ENCODE peak calls at places on chromosomes 7 and 10, in four cellular contexts. One of them, this sample, is unnamed. For H3K4me1, the result is how much of the 10 kb centered on the place peaks cover.

GRCh38 chr7:28155964-28156363 is 24.6 kb downstream of the JAZF1 start:
- DNase-seq in heart left ventricle: no peak
- DNase-seq in cardiac muscle cell: peak
- DNase-seq in mammary epithelial cell: peak
- DNase-seq in this sample: no peak

GRCh38 chr10:34528320-34528719 is 286.8 kb downstream of the PARD3 start:
- DNase-seq in heart left ventricle: no peak
- DNase-seq in cardiac muscle cell: peak
- DNase-seq in mammary epithelial cell: peak
- DNase-seq in this sample: peak

GRCh38 chr7:32228601-32229000 is 158.4 kb upstream of the PDE1C start:
- DNase-seq in heart left ventricle: no peak
- DNase-seq in cardiac muscle cell: no peak
- DNase-seq in mammary epithelial cell: no peak
- DNase-seq in this sample: no peak

GRCh38 chr10:6314620-6315205 is 112.0 kb downstream of the PFKFB3 start:
- DNase-seq in heart left ventricle: no peak
- DNase-seq in cardiac muscle cell: no peak
- DNase-seq in mammary epithelial cell: no peak
- DNase-seq in this sample: no peak

GRCh38 chr10:130921461-130921860 is 390.1 kb downstream of the TCERG1L start:
- DNase-seq in heart left ventricle: no peak
- DNase-seq in cardiac muscle cell: no peak
- DNase-seq in mammary epithelial cell: no peak
- DNase-seq in this sample: no peak

GRCh38 chr10:109913351-109913902 is 9.9 kb downstream of the XPNPEP1 start:
- DNase-seq in heart left ventricle: no peak
- DNase-seq in cardiac muscle cell: no peak
- DNase-seq in mammary epithelial cell: no peak
- DNase-seq in this sample: no peak

GRCh38 chr10:77537720-77538373 is 99.8 kb downstream of the KCNMA1 start:
- DNase-seq in heart left ventricle: no peak
- DNase-seq in cardiac muscle cell: peak
- DNase-seq in mammary epithelial cell: no peak
- DNase-seq in this sample: no peak

GRCh38 chr7:153518201-153518984 is 533.8 kb upstream of the DPP6 start:
- DNase-seq in heart left ventricle: no peak
- DNase-seq in cardiac muscle cell: no peak
- DNase-seq in mammary epithelial cell: peak
- DNase-seq in this sample: no peak

GRCh38 chr7:95871078-95871848 is 98.9 kb downstream of the DYNC1I1 start:
- DNase-seq in heart left ventricle: no peak
- DNase-seq in cardiac muscle cell: peak
- DNase-seq in mammary epithelial cell: peak
- DNase-seq in this sample: peak

GRCh38 chr7:73829921-73830617 is 727 bp upstream of the CLDN4 start:
- DNase-seq in heart left ventricle: peak
- DNase-seq in cardiac muscle cell: no peak
- DNase-seq in mammary epithelial cell: no peak
- DNase-seq in this sample: no peak

GRCh38 chr7:30329706-30330105 is 45.3 kb downstream of the ZNRF2 start:
- DNase-seq in heart left ventricle: no peak
- DNase-seq in cardiac muscle cell: no peak
- DNase-seq in mammary epithelial cell: no peak
- DNase-seq in this sample: no peak

GRCh38 chr10:6669269-6669859 is 89.3 kb upstream of the PRKCQ start:
- DNase-seq in heart left ventricle: no peak
- DNase-seq in cardiac muscle cell: peak
- DNase-seq in mammary epithelial cell: peak
- DNase-seq in this sample: peak

GRCh38 chr7:99576251-99576650 is 17.8 kb downstream of the ZNF655 start:
- DNase-seq in heart left ventricle: no peak
- DNase-seq in cardiac muscle cell: no peak
- DNase-seq in mammary epithelial cell: no peak
- DNase-seq in this sample: no peak

DNA sequence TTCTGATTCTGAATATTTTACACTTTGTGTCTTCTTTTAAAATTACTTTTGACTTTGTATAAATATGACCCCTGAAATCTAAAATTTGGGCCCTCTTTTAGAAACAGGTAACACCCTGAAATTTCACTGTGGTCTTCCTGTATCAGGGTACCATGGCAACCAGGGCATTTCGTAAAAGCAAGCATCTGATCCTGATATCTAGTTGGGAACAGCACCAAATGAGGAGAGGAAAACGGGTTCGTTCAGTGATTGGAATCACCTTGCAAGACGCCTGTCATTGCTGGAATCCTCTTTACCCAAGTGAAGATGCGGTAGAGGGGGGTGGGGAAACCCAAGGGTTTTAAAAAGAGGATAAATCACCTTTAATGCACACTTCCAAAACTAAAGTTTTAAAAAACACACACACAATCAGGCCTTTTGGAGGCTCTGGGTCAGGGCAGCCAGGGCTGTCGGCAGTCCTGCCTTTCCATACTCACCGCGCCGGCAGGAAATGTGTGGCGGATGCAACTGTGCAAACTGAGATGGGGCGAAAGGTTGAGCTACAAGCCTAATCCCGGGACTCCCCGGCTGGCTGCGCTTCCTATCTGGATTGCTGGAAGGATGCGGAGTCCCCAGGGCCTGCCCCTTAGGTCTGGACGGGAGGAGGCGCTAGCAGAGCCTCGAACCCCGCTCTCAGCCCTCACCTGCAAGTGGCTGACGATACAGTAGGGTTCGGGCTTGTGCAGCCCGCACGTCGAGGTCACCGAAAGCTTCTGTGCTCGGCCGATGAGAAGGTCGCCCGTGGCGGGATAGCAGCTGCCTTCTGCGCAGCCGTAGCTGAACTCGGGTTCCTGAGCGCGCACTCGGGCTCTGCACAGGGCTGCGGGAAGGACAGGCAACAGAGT is 1.8 kb downstream of the LAMB1 start:
- DNase-seq in heart left ventricle: no peak
- DNase-seq in cardiac muscle cell: peak
- DNase-seq in mammary epithelial cell: peak
- DNase-seq in this sample: peak
- TF ChIP-seq CTCF in heart left ventricle: no peak
- TF ChIP-seq CTCF in cardiac muscle cell: peak
- TF ChIP-seq CTCF in mammary epithelial cell: no peak
- TF ChIP-seq CTCF in this sample: no peak

GRCh38 chr7:116672596-116673503 is 854 bp downstream of the MET start:
- DNase-seq in heart left ventricle: no peak
- DNase-seq in cardiac muscle cell: peak
- DNase-seq in mammary epithelial cell: peak
- DNase-seq in this sample: peak

GRCh38 chr7:116670409-116671036 is 1.5 kb upstream of the MET start:
- DNase-seq in heart left ventricle: no peak
- DNase-seq in cardiac muscle cell: no peak
- DNase-seq in mammary epithelial cell: peak
- DNase-seq in this sample: no peak

GRCh38 chr7:116671681-116672595 is at the start of gene MET:
- DNase-seq in heart left ventricle: peak
- DNase-seq in cardiac muscle cell: peak
- DNase-seq in mammary epithelial cell: peak
- DNase-seq in this sample: peak

GRCh38 chr7:116669769-116670168 is 2.2 kb upstream of the MET start:
- DNase-seq in heart left ventricle: no peak
- DNase-seq in cardiac muscle cell: no peak
- DNase-seq in mammary epithelial cell: no peak
- DNase-seq in this sample: no peak

DNA sequence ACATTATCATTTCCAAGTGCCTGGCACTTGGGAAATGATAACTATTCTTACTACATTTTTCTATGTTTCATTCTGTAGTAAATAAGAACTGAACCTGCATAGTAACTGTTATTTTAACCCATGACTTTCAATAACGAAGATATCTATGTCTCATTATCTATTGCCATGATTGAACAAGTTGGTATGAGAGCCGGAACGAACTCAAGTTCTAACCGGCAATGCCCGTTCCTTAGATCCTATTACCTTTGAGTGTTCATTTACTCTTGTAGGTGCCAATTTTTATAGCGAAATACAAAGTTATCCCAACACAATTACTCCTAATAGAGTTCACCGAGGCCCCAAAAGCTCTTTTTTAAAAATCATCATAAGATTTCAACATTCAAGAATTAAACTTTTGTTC is 885 bp upstream of the MET start:
- DNase-seq in heart left ventricle: no peak
- DNase-seq in cardiac muscle cell: no peak
- DNase-seq in mammary epithelial cell: peak
- DNase-seq in this sample: no peak
- H3K4me3 ChIP-seq in heart left ventricle: peak
- H3K4me3 ChIP-seq in cardiac muscle cell: peak
- H3K4me3 ChIP-seq in mammary epithelial cell: no peak
- H3K4me3 ChIP-seq in this sample: no peak

DNA sequence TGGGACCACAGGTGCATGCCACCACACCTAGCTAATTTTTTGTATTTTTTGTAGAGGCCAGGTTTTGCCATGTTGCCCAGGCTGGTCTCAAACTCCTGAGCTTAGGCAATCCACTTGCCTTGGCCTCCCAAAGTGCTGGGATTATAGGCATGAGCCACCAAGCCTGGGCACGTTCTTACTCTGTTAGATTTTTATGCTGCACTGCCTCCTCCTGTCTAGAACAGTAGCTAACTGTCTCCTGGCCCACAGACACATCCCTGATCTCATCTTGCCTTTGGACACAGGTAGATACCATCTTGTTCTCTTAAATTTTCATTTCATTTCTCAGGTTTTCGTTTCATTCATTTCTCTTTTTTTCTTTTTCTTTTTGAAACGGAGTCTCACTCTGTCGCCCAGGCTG is 41.1 kb downstream of the BLVRA start:
- DNase-seq in heart left ventricle: no peak
- DNase-seq in cardiac muscle cell: no peak
- DNase-seq in mammary epithelial cell: peak
- DNase-seq in this sample: no peak
- H3K4me1 ChIP-seq in heart left ventricle: under half
- H3K4me1 ChIP-seq in cardiac muscle cell: under half
- H3K4me1 ChIP-seq in mammary epithelial cell: under half
- H3K4me1 ChIP-seq in this sample: under half

GRCh38 chr10:118925404-118925803 is 104.1 kb upstream of the NANOS1 start:
- DNase-seq in heart left ventricle: no peak
- DNase-seq in cardiac muscle cell: no peak
- DNase-seq in mammary epithelial cell: no peak
- DNase-seq in this sample: no peak

GRCh38 chr10:118927317-118927716 is 102.2 kb upstream of the NANOS1 start:
- DNase-seq in heart left ventricle: no peak
- DNase-seq in cardiac muscle cell: peak
- DNase-seq in mammary epithelial cell: no peak
- DNase-seq in this sample: no peak

GRCh38 chr10:118926441-118926840 is 103.1 kb upstream of the NANOS1 start:
- DNase-seq in heart left ventricle: no peak
- DNase-seq in cardiac muscle cell: no peak
- DNase-seq in mammary epithelial cell: no peak
- DNase-seq in this sample: no peak

GRCh38 chr10:118926903-118927302 is 102.6 kb upstream of the NANOS1 start:
- DNase-seq in heart left ventricle: no peak
- DNase-seq in cardiac muscle cell: no peak
- DNase-seq in mammary epithelial cell: no peak
- DNase-seq in this sample: no peak

GRCh38 chr10:118926018-118926417 is 103.5 kb upstream of the NANOS1 start:
- DNase-seq in heart left ventricle: no peak
- DNase-seq in cardiac muscle cell: no peak
- DNase-seq in mammary epithelial cell: no peak
- DNase-seq in this sample: no peak
- TF ChIP-seq CTCF in heart left ventricle: no peak
- TF ChIP-seq CTCF in cardiac muscle cell: no peak
- TF ChIP-seq CTCF in mammary epithelial cell: no peak
- TF ChIP-seq CTCF in this sample: no peak

GRCh38 chr7:114414151-114415053 is at the start of gene FOXP2:
- DNase-seq in heart left ventricle: no peak
- DNase-seq in cardiac muscle cell: peak
- DNase-seq in mammary epithelial cell: no peak
- DNase-seq in this sample: no peak
- H3K4me3 ChIP-seq in heart left ventricle: peak
- H3K4me3 ChIP-seq in cardiac muscle cell: no peak
- H3K4me3 ChIP-seq in mammary epithelial cell: no peak
- H3K4me3 ChIP-seq in this sample: no peak

GRCh38 chr10:31939797-31940708 is 11.4 kb upstream of the ARHGAP12 start:
- DNase-seq in heart left ventricle: no peak
- DNase-seq in cardiac muscle cell: no peak
- DNase-seq in mammary epithelial cell: peak
- DNase-seq in this sample: no peak
- H3K4me1 ChIP-seq in heart left ventricle: under half
- H3K4me1 ChIP-seq in cardiac muscle cell: under half
- H3K4me1 ChIP-seq in mammary epithelial cell: under half
- H3K4me1 ChIP-seq in this sample: under half

GRCh38 chr7:54969190-54969967 is 49.4 kb upstream of the EGFR start:
- DNase-seq in heart left ventricle: no peak
- DNase-seq in cardiac muscle cell: no peak
- DNase-seq in mammary epithelial cell: peak
- DNase-seq in this sample: no peak
- TF ChIP-seq CTCF in heart left ventricle: no peak
- TF ChIP-seq CTCF in cardiac muscle cell: no peak
- TF ChIP-seq CTCF in mammary epithelial cell: no peak
- TF ChIP-seq CTCF in this sample: no peak

DNA sequence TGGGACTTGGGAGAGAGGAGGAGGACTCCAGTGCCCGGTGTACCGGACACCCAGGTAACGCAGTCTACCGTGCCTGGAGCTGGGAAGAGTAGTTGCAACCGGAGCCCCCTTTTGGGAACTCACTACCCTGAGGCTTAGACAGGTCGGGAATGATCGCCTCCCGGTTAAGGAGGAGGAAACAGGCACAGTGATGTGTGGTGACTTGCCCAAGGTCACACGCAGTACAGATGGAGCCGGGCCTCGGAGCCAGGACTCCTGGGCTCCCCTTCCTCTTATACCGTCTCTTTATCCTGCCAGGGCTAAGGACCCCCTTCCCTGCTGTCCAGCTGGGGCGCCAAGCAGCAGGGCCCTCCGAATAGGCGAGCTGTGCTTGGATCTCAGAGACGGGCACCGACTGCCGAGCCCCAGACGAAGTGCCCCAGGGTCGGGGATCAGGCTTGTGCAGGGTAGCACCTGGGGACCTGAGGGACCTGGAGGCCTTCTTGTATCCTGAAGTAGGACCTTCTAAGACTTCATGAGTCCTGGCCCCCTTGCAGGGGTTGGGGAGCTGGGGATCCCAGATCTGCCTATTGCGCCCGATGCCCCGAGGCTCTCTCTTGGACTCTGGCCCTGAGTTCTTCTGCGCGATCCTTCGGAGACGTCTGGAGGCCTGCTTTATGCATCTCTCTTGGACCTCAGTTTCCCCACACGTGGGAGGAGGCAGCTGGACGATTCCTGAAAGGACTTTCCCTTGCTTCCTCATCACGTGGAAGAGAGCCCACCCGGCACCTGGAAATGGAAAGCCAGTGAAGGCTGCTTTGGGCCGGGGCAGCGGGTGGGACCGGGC is 767 bp upstream of the CYP26A1 start:
- DNase-seq in heart left ventricle: no peak
- DNase-seq in cardiac muscle cell: no peak
- DNase-seq in mammary epithelial cell: no peak
- DNase-seq in this sample: no peak
- H3K4me3 ChIP-seq in heart left ventricle: peak
- H3K4me3 ChIP-seq in cardiac muscle cell: peak
- H3K4me3 ChIP-seq in mammary epithelial cell: no peak
- H3K4me3 ChIP-seq in this sample: no peak